ENCODE peak calls at places on chromosomes 1 and 21, in seven cellular contexts. One of them, this sample, is unnamed.

GRCh38 chr21:28975401-28975800 is 17.3 kb downstream of the LTN1 start:
- DNase-seq in amniotic epithelial cell: peak
- DNase-seq in Right ventricle myocardium superior: no peak
- DNase-seq in prostate gland: no peak
- DNase-seq in SK-N-DZ: no peak
- DNase-seq in body of pancreas: no peak
- DNase-seq in posterior cingulate gyrus: no peak
- DNase-seq in this sample: no peak

GRCh38 chr21:36456714-36457399 is 23.1 kb downstream of the CLDN14 start:
- DNase-seq in Right ventricle myocardium superior: no peak
- DNase-seq in posterior cingulate gyrus: no peak
- DNase-seq in SK-N-DZ: no peak
- DNase-seq in amniotic epithelial cell: peak
- DNase-seq in body of pancreas: no peak
- DNase-seq in prostate gland: no peak
- DNase-seq in this sample: no peak

GRCh38 chr1:168105846-168106245 is 30.9 kb downstream of the GPR161 start:
- DNase-seq in Right ventricle myocardium superior: no peak
- DNase-seq in prostate gland: no peak
- DNase-seq in posterior cingulate gyrus: no peak
- DNase-seq in body of pancreas: no peak
- DNase-seq in amniotic epithelial cell: no peak
- DNase-seq in SK-N-DZ: no peak
- DNase-seq in this sample: no peak

GRCh38 chr1:101236546-101237228 is at the start of gene S1PR1:
- DNase-seq in body of pancreas: peak
- DNase-seq in prostate gland: peak
- DNase-seq in posterior cingulate gyrus: peak
- DNase-seq in SK-N-DZ: peak
- DNase-seq in Right ventricle myocardium superior: peak
- DNase-seq in amniotic epithelial cell: peak
- DNase-seq in this sample: peak

GRCh38 chr1:118507391-118507790 is 322.4 kb upstream of the SPAG17 start:
- DNase-seq in amniotic epithelial cell: no peak
- DNase-seq in body of pancreas: no peak
- DNase-seq in prostate gland: no peak
- DNase-seq in Right ventricle myocardium superior: no peak
- DNase-seq in posterior cingulate gyrus: no peak
- DNase-seq in SK-N-DZ: no peak
- DNase-seq in this sample: peak

GRCh38 chr1:217275617-217276398 is 355.1 kb downstream of the GPATCH2 start:
- DNase-seq in amniotic epithelial cell: peak
- DNase-seq in Right ventricle myocardium superior: no peak
- DNase-seq in body of pancreas: no peak
- DNase-seq in posterior cingulate gyrus: no peak
- DNase-seq in prostate gland: no peak
- DNase-seq in SK-N-DZ: no peak
- DNase-seq in this sample: no peak

GRCh38 chr1:12157366-12158231 is 9.2 kb upstream of the TNFRSF1B start:
- DNase-seq in body of pancreas: no peak
- DNase-seq in posterior cingulate gyrus: no peak
- DNase-seq in SK-N-DZ: no peak
- DNase-seq in Right ventricle myocardium superior: no peak
- DNase-seq in amniotic epithelial cell: no peak
- DNase-seq in prostate gland: no peak
- DNase-seq in this sample: no peak

GRCh38 chr1:27955076-27955475 is 4.7 kb upstream of the XKR8 start:
- DNase-seq in SK-N-DZ: no peak
- DNase-seq in Right ventricle myocardium superior: no peak
- DNase-seq in body of pancreas: no peak
- DNase-seq in amniotic epithelial cell: no peak
- DNase-seq in posterior cingulate gyrus: no peak
- DNase-seq in prostate gland: no peak
- DNase-seq in this sample: no peak

GRCh38 chr21:37557261-37557950 is 190.8 kb downstream of the DYRK1A start:
- DNase-seq in body of pancreas: no peak
- DNase-seq in Right ventricle myocardium superior: no peak
- DNase-seq in posterior cingulate gyrus: no peak
- DNase-seq in prostate gland: no peak
- DNase-seq in amniotic epithelial cell: no peak
- DNase-seq in SK-N-DZ: no peak
- DNase-seq in this sample: no peak

GRCh38 chr1:218392717-218393116 is 47.6 kb downstream of the TGFB2 start:
- DNase-seq in amniotic epithelial cell: no peak
- DNase-seq in posterior cingulate gyrus: no peak
- DNase-seq in SK-N-DZ: no peak
- DNase-seq in body of pancreas: no peak
- DNase-seq in Right ventricle myocardium superior: no peak
- DNase-seq in prostate gland: no peak
- DNase-seq in this sample: no peak

GRCh38 chr1:67532452-67533216 is 102.4 kb upstream of the SERBP1 start:
- DNase-seq in amniotic epithelial cell: peak
- DNase-seq in body of pancreas: peak
- DNase-seq in prostate gland: peak
- DNase-seq in SK-N-DZ: peak
- DNase-seq in Right ventricle myocardium superior: no peak
- DNase-seq in posterior cingulate gyrus: peak
- DNase-seq in this sample: peak

GRCh38 chr1:15848143-15848928 is 829 bp downstream of the SPEN start:
- DNase-seq in posterior cingulate gyrus: peak
- DNase-seq in Right ventricle myocardium superior: peak
- DNase-seq in body of pancreas: peak
- DNase-seq in prostate gland: peak
- DNase-seq in SK-N-DZ: no peak
- DNase-seq in amniotic epithelial cell: no peak
- DNase-seq in this sample: no peak

GRCh38 chr1:61082336-61083013 is at the start of gene NFIA:
- DNase-seq in prostate gland: no peak
- DNase-seq in amniotic epithelial cell: peak
- DNase-seq in body of pancreas: peak
- DNase-seq in SK-N-DZ: peak
- DNase-seq in Right ventricle myocardium superior: peak
- DNase-seq in posterior cingulate gyrus: peak
- DNase-seq in this sample: peak

GRCh38 chr21:44695641-44696040 is 1.3 kb upstream of the KRTAP10-12 start:
- DNase-seq in posterior cingulate gyrus: no peak
- DNase-seq in amniotic epithelial cell: no peak
- DNase-seq in prostate gland: no peak
- DNase-seq in SK-N-DZ: no peak
- DNase-seq in Right ventricle myocardium superior: no peak
- DNase-seq in body of pancreas: no peak
- DNase-seq in this sample: no peak

GRCh38 chr1:52472384-52472783 is 68.0 kb downstream of the PRPF38A start:
- DNase-seq in prostate gland: no peak
- DNase-seq in amniotic epithelial cell: no peak
- DNase-seq in SK-N-DZ: no peak
- DNase-seq in Right ventricle myocardium superior: no peak
- DNase-seq in posterior cingulate gyrus: no peak
- DNase-seq in body of pancreas: no peak
- DNase-seq in this sample: no peak

GRCh38 chr1:46489638-46490602 is at the start of gene DMBX1:
- DNase-seq in SK-N-DZ: no peak
- DNase-seq in posterior cingulate gyrus: no peak
- DNase-seq in body of pancreas: peak
- DNase-seq in prostate gland: peak
- DNase-seq in Right ventricle myocardium superior: no peak
- DNase-seq in amniotic epithelial cell: no peak
- DNase-seq in this sample: no peak

GRCh38 chr1:157404614-157405013 is 147.7 kb downstream of the FCRL5 start:
- DNase-seq in body of pancreas: no peak
- DNase-seq in SK-N-DZ: no peak
- DNase-seq in amniotic epithelial cell: no peak
- DNase-seq in prostate gland: no peak
- DNase-seq in posterior cingulate gyrus: no peak
- DNase-seq in Right ventricle myocardium superior: no peak
- DNase-seq in this sample: no peak

GRCh38 chr21:33937931-33938339 is 22.3 kb upstream of the ATP5PO start:
- DNase-seq in SK-N-DZ: no peak
- DNase-seq in amniotic epithelial cell: peak
- DNase-seq in posterior cingulate gyrus: no peak
- DNase-seq in body of pancreas: no peak
- DNase-seq in prostate gland: no peak
- DNase-seq in Right ventricle myocardium superior: no peak
- DNase-seq in this sample: no peak

GRCh38 chr1:86154581-86155060 is 2.0 kb downstream of the COL24A1 start:
- DNase-seq in body of pancreas: no peak
- DNase-seq in SK-N-DZ: peak
- DNase-seq in amniotic epithelial cell: peak
- DNase-seq in prostate gland: no peak
- DNase-seq in posterior cingulate gyrus: peak
- DNase-seq in Right ventricle myocardium superior: peak
- DNase-seq in this sample: no peak

GRCh38 chr1:237864338-237865244 is 26.1 kb downstream of the ZP4 start:
- DNase-seq in SK-N-DZ: peak
- DNase-seq in amniotic epithelial cell: no peak
- DNase-seq in prostate gland: peak
- DNase-seq in posterior cingulate gyrus: peak
- DNase-seq in body of pancreas: peak
- DNase-seq in Right ventricle myocardium superior: peak
- DNase-seq in this sample: peak

GRCh38 chr21:24693779-24694178 is 913.5 kb downstream of the MRPL39 start:
- DNase-seq in body of pancreas: no peak
- DNase-seq in Right ventricle myocardium superior: no peak
- DNase-seq in SK-N-DZ: no peak
- DNase-seq in posterior cingulate gyrus: no peak
- DNase-seq in amniotic epithelial cell: no peak
- DNase-seq in prostate gland: no peak
- DNase-seq in this sample: no peak

GRCh38 chr21:16330340-16331319 is 600.8 kb downstream of the USP25 start:
- DNase-seq in body of pancreas: peak
- DNase-seq in SK-N-DZ: peak
- DNase-seq in posterior cingulate gyrus: no peak
- DNase-seq in Right ventricle myocardium superior: no peak
- DNase-seq in prostate gland: peak
- DNase-seq in amniotic epithelial cell: peak
- DNase-seq in this sample: peak

GRCh38 chr1:45005761-45006160 is 5.4 kb downstream of the HECTD3 start:
- DNase-seq in Right ventricle myocardium superior: no peak
- DNase-seq in prostate gland: no peak
- DNase-seq in posterior cingulate gyrus: no peak
- DNase-seq in body of pancreas: no peak
- DNase-seq in SK-N-DZ: no peak
- DNase-seq in amniotic epithelial cell: no peak
- DNase-seq in this sample: no peak

This sample was measured in gastrocnemius medialis.